ENCODE peak calls at places on chromosomes 7 and 10, in four cellular contexts. I is neural progenitor cell, J is GM23248, E is PC-3. G is an unnamed sample.

GRCh38 chr7:47474937-47475879 is 106.7 kb downstream of the TNS3 start:
- DNase-seq in E (peak; percentile 96), J (peak; percentile 98), I (no peak), G (peak; percentile 91)

GRCh38 chr10:87761892-87762291 is 56.1 kb downstream of the ATAD1 start:
- DNase-seq in E (peak; percentile 65), I (no peak), J (peak; percentile 71), G (peak; percentile 40)

GRCh38 chr7:21886396-21886795 is 59.3 kb downstream of the CDCA7L start:
- DNase-seq in E (no peak), J (no peak), I (peak; percentile 56), G (no peak)

GRCh38 chr10:43854042-43854441 is 205.4 kb upstream of the ZNF32 start:
- DNase-seq in E (peak; percentile 84), I (no peak), J (peak; percentile 76), G (peak; percentile 35)

GRCh38 chr7:41130021-41130420 is 572.9 kb downstream of the INHBA start:
- DNase-seq in E (no peak), I (no peak), J (no peak), G (no peak)

GRCh38 chr10:61835069-61835908 is 66.2 kb upstream of the ARID5B start:
- DNase-seq in J (peak; percentile 83), I (peak; percentile 39), E (peak; percentile 96), G (peak; percentile 71)

GRCh38 chr10:101330236-101331225 is 23.4 kb upstream of the BTRC start:
- DNase-seq in I (no peak), E (no peak), J (peak; percentile 79), G (no peak)

GRCh38 chr10:4260483-4260882 is 475.5 kb upstream of the KLF6 start:
- DNase-seq in E (peak; percentile 16), I (no peak), J (peak; percentile 54), G (no peak)

GRCh38 chr7:8172372-8173354 is 89.3 kb downstream of the ICA1 start:
- DNase-seq in J (no peak), I (no peak), E (no peak), G (no peak)

GRCh38 chr10:8056378-8056777 is 1.9 kb downstream of the GATA3 start:
- DNase-seq in J (no peak), I (peak; percentile 28), E (no peak), G (no peak)

GRCh38 chr10:72243822-72244437 is 27.9 kb upstream of the ASCC1 start:
- DNase-seq in E (peak; percentile 68), I (no peak), J (peak; percentile 95), G (no peak)

GRCh38 chr7:100556541-100556940 is 17.2 kb downstream of the SAP25 start:
- DNase-seq in I (no peak), J (peak; percentile 92), E (no peak), G (no peak)

GRCh38 chr10:17954856-17955255 is 3.1 kb downstream of the SLC39A12 start:
- DNase-seq in J (peak; percentile 73), E (no peak), I (no peak), G (no peak)

GRCh38 chr10:11147723-11148122 is 130.1 kb downstream of the CELF2 start:
- DNase-seq in J (no peak), E (no peak), I (peak; percentile 30), G (no peak)

GRCh38 chr10:92847185-92847864 is 995 bp upstream of the EXOC6 start:
- DNase-seq in E (peak; percentile 56), J (peak; percentile 3), I (no peak), G (no peak)

DNA sequence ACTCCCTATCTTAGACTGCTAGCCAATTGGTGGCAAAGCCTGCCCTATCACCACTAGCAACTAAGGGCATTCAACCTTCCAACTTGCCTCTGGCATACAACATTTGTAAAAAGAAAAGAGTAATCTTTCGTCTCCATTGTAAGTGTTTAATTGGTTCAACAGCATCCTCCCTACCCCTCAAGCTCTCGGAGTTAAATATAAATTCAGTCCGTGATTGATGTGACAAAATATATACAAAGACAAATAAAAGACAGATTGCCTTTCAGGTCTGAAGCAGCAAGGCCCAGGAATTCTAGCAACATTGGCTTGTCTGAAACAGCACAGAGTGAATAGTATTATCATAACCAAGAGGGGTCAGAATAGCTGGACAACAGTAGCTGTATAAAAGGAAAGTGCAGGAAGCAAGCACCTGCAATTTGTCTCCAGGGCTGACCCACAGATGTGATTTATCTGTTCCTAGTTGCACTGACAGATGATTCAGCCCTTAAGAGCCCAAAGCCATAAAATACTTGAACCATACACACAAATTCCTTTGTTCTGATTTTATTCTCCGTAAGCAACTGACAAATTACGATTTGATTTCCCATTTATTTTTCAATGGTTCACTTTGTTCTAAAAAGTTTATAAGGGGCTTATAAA is 47.7 kb upstream of the ANKRD1 start:
- DNase-seq in E (peak; percentile 82), J (peak; percentile 86), I (no peak), G (no peak)
- TF ChIP-seq EZH2phosphoT487 in E (no peak), J (peak; percentile 92), I (no peak), G (no peak)

GRCh38 chr7:133742709-133743538 is 384.2 kb upstream of the LRGUK start:
- DNase-seq in I (peak; percentile 18), E (peak; percentile 42), J (peak; percentile 57), G (no peak)
- TF ChIP-seq EZH2phosphoT487 in I (no peak), E (no peak), J (no peak), G (no peak)

GRCh38 chr7:136869991-136870798 is 1.7 kb downstream of the CHRM2 start:
- DNase-seq in E (no peak), J (peak; percentile 46), I (peak; percentile 48), G (no peak)

GRCh38 chr7:136869006-136869961 is 832 bp downstream of the CHRM2 start:
- DNase-seq in I (peak; percentile 64), J (peak; percentile 44), E (no peak), G (no peak)

GRCh38 chr7:136874393-136875032 is 6.1 kb downstream of the CHRM2 start:
- DNase-seq in I (peak; percentile 54), J (peak; percentile 42), E (peak; percentile 55), G (peak; percentile 2)

GRCh38 chr7:136868496-136869005 is at the start of gene CHRM2:
- DNase-seq in I (peak; percentile 64), E (no peak), J (peak; percentile 42), G (no peak)

GRCh38 chr7:136870799-136871487 is 2.5 kb downstream of the CHRM2 start:
- DNase-seq in J (peak; percentile 28), I (peak; percentile 54), E (no peak), G (no peak)
- TF ChIP-seq EZH2phosphoT487 in J (no peak), I (peak; percentile 76), E (no peak), G (no peak)

DNA sequence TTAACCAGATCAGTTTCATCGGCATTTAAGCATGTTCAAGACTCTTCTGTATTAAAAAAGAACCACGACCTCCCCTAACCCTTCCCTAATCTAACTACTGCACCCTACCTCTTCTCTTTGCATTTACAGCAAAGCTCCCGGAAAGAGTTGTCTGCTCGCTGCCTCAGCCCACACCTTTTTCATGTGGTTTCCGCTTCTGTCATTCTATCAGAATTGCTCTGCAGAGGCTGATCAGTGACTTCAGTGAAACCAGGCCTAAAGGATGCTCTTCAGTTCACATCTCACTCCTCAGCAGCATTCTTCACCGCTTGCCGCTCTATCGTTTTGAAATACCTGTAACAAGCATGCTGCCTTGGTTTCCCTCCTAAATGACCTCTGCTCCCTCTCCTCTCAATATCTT is 160.9 kb downstream of the SDK1 start:
- DNase-seq in E (no peak), J (no peak), I (no peak), G (no peak)
- TF ChIP-seq EZH2phosphoT487 in E (no peak), J (no peak), I (no peak), G (no peak)

GRCh38 chr10:76082956-76083355 is 651.5 kb downstream of the LRMDA start:
- DNase-seq in J (peak; percentile 47), I (peak; percentile 76), E (peak; percentile 73), G (peak; percentile 74)
- TF ChIP-seq EZH2phosphoT487 in J (no peak), I (no peak), E (no peak), G (no peak)

GRCh38 chr10:133125901-133126300 is 34.1 kb upstream of the KNDC1 start:
- DNase-seq in J (no peak), E (no peak), I (no peak), G (no peak)

GRCh38 chr10:133123050-133123745 is 35.5 kb downstream of the ADGRA1 start:
- DNase-seq in E (no peak), J (no peak), I (no peak), G (no peak)

GRCh38 chr10:133122171-133122935 is 34.6 kb downstream of the ADGRA1 start:
- DNase-seq in J (no peak), I (no peak), E (no peak), G (no peak)

GRCh38 chr10:133124357-133125211 is 35.4 kb upstream of the KNDC1 start:
- DNase-seq in I (peak; percentile 77), E (peak; percentile 41), J (no peak), G (no peak)

GRCh38 chr10:133123746-133124356 is 36.1 kb downstream of the ADGRA1 start:
- DNase-seq in E (no peak), I (no peak), J (no peak), G (no peak)
- TF ChIP-seq EZH2phosphoT487 in E (no peak), I (no peak), J (no peak), G (no peak)

DNA sequence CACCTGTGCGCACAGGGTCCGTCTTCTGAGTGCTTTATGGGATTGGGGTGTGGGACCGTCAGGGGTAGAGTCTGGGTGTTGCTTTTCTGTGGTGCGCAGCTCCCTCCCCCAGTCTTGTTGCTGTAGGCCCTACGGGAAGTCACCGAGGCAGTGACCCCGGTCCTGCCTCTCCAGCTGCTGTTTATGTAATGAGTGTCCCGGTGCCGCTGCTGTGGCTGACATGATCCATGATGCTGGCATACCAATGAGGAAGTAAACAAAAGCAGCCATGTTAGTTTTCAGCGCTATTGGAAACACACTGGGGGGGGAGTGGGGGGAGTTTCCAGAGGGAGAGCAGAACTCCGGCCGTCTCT is 1.1 kb downstream of the TRIM8 start:
- DNase-seq in I (no peak), E (peak; percentile 55), J (no peak), G (peak; percentile 39)
- TF ChIP-seq EZH2phosphoT487 in I (no peak), E (no peak), J (no peak), G (no peak)